ENCODE peak calls at places on chromosomes 13 and 19, in seven cellular contexts. Y is CD8-positive, alpha-beta memory T cell; E is foreskin keratinocyte; J is PC-9; P is cardiac muscle cell; V is GM23248; Z is PC-3. B is an unnamed sample.

GRCh38 chr19:12065100-12065538 is 588 bp downstream of the ZNF844 start:
- DNase-seq in Z (no peak), Y (peak), P (peak), J (peak), V (peak), E (no peak), B (peak)

GRCh38 chr19:12656899-12657571 is 9.5 kb downstream of the MAN2B1 start:
- DNase-seq in J (no peak), Z (no peak), Y (no peak), P (no peak), V (peak), E (no peak), B (no peak)

GRCh38 chr13:46143239-46143701 is 38.4 kb upstream of the CPB2 start:
- DNase-seq in J (no peak), Z (peak), E (no peak), Y (no peak), P (no peak), V (no peak), B (no peak)

GRCh38 chr19:34818270-34818669 is 45.3 kb upstream of the ZNF599 start:
- DNase-seq in Y (no peak), Z (no peak), V (no peak), J (no peak), P (no peak), E (no peak), B (no peak)

GRCh38 chr13:34657716-34658115 is 284.4 kb upstream of the NBEA start:
- DNase-seq in V (peak), J (no peak), Y (no peak), E (no peak), P (no peak), Z (peak), B (no peak)

GRCh38 chr19:45087531-45087930 is 5.4 kb upstream of the PPP1R37 start:
- DNase-seq in P (no peak), Y (peak), J (no peak), V (no peak), E (no peak), Z (no peak), B (peak)

GRCh38 chr13:109862627-109863026 is 76.2 kb upstream of the IRS2 start:
- DNase-seq in E (peak), V (peak), P (peak), Z (peak), Y (no peak), J (peak), B (no peak)

GRCh38 chr19:14979498-14980255 is at the start of gene SLC1A6:
- DNase-seq in P (no peak), Y (no peak), E (no peak), V (peak), Z (no peak), J (no peak), B (no peak)

GRCh38 chr19:47699360-47699917 is 13.8 kb upstream of the EHD2 start:
- DNase-seq in P (peak), Y (peak), J (no peak), Z (peak), V (peak), E (no peak), B (peak)

GRCh38 chr19:35704218-35704617 is at the start of gene ZBTB32:
- DNase-seq in V (peak), Z (no peak), P (peak), E (peak), Y (no peak), J (no peak), B (no peak)

GRCh38 chr19:46818812-46819211 is 30.4 kb upstream of the SLC1A5 start:
- DNase-seq in J (peak), Y (no peak), E (no peak), Z (peak), V (peak), P (peak), B (no peak)

GRCh38 chr13:27053902-27054595 is 117.6 kb downstream of the USP12 start:
- DNase-seq in E (peak), P (peak), J (peak), V (peak), Z (peak), Y (no peak), B (no peak)

GRCh38 chr13:47426126-47426849 is 529.4 kb upstream of the HTR2A start:
- DNase-seq in J (no peak), V (peak), Y (no peak), Z (peak), P (peak), E (peak), B (no peak)

GRCh38 chr19:8552810-8553209 is 24.4 kb downstream of the MYO1F start:
- DNase-seq in V (no peak), E (peak), Z (peak), Y (no peak), P (peak), J (no peak), B (no peak)

GRCh38 chr13:75359266-75359665 is 122.7 kb downstream of the TBC1D4 start:
- DNase-seq in Z (peak), P (peak), J (no peak), V (peak), E (peak), Y (no peak), B (no peak)

GRCh38 chr13:63184693-63185092 is 1769.0 kb upstream of the PCDH20 start:
- DNase-seq in P (peak), J (no peak), Y (no peak), V (peak), Z (peak), E (peak), B (no peak)

GRCh38 chr13:45658586-45659235 is 43.2 kb upstream of the ERICH6B start:
- DNase-seq in E (peak), Y (no peak), P (peak), V (peak), Z (peak), J (no peak), B (no peak)

GRCh38 chr19:5134683-5135082 is 165.8 kb downstream of the KDM4B start:
- DNase-seq in Y (no peak), V (no peak), E (no peak), Z (no peak), J (no peak), P (no peak), B (no peak)

GRCh38 chr13:46339035-46339666 is 47.9 kb downstream of the RUBCNL start:
- DNase-seq in E (peak), Y (no peak), V (peak), J (no peak), Z (peak), P (peak), B (no peak)

GRCh38 chr19:29851769-29852521 is 40.2 kb downstream of the CCNE1 start:
- DNase-seq in Y (no peak), E (no peak), P (no peak), J (no peak), V (no peak), Z (no peak), B (no peak)

GRCh38 chr19:56014765-56015164 is 28.2 kb downstream of the NLRP5 start:
- DNase-seq in Y (no peak), P (no peak), V (no peak), Z (no peak), J (no peak), E (no peak), B (no peak)

GRCh38 chr13:26247011-26247410 is 6.9 kb upstream of the CDK8 start:
- DNase-seq in E (no peak), V (no peak), J (no peak), P (no peak), Z (no peak), Y (no peak), B (no peak)

GRCh38 chr13:96032717-96033116 is 20.5 kb downstream of the UGGT2 start:
- DNase-seq in Z (no peak), E (no peak), P (no peak), Y (no peak), J (no peak), V (no peak), B (no peak)

GRCh38 chr19:40471111-40471510 is 4.3 kb downstream of the SPTBN4 start:
- DNase-seq in Z (no peak), V (no peak), J (no peak), P (no peak), Y (no peak), E (no peak), B (no peak)

GRCh38 chr13:111005364-111005763 is 90.5 kb upstream of the ANKRD10 start:
- DNase-seq in J (no peak), V (peak), P (no peak), Z (peak), Y (no peak), E (no peak), B (no peak)

GRCh38 chr13:105465251-105465650 is 1070.2 kb downstream of the EFNB2 start:
- DNase-seq in V (no peak), Z (no peak), Y (no peak), J (no peak), P (no peak), E (peak), B (no peak)

GRCh38 chr19:2050349-2050990 is 574 bp downstream of the MKNK2 start:
- DNase-seq in E (no peak), P (no peak), J (no peak), Z (no peak), V (peak), Y (no peak), B (no peak)

GRCh38 chr19:46579286-46579944 is 21.7 kb upstream of the CALM3 start:
- DNase-seq in P (peak), V (peak), Y (peak), J (no peak), Z (peak), E (no peak), B (peak)

GRCh38 chr19:55283548-55284393 is at the start of gene BRSK1:
- DNase-seq in P (peak), E (no peak), J (no peak), V (peak), Z (peak), Y (peak), B (peak)

GRCh38 chr13:36362251-36362650 is 16.1 kb upstream of the SPART start:
- DNase-seq in Z (peak), E (peak), J (peak), Y (no peak), P (peak), V (peak), B (no peak)

GRCh38 chr19:47075941-47076340 is 27.5 kb upstream of the TMEM160 start:
- DNase-seq in V (no peak), P (no peak), J (no peak), Y (no peak), Z (no peak), E (no peak), B (no peak)

GRCh38 chr19:1767464-1767933 is 14.2 kb downstream of the ONECUT3 start:
- DNase-seq in J (no peak), Y (peak), E (no peak), V (peak), Z (peak), P (peak), B (peak)

GRCh38 chr13:36887758-36888521 is 32.1 kb downstream of the SMAD9 start:
- DNase-seq in P (no peak), J (no peak), Y (no peak), Z (no peak), E (no peak), V (no peak), B (no peak)

GRCh38 chr19:10575011-10575716 is 6.4 kb upstream of the CDKN2D start:
- DNase-seq in P (no peak), E (no peak), Y (no peak), J (no peak), V (peak), Z (no peak), B (no peak)

GRCh38 chr13:91313103-91313502 is 34.4 kb upstream of the MIR17HG start:
- DNase-seq in P (peak), E (no peak), Y (peak), V (peak), J (no peak), Z (peak), B (no peak)

GRCh38 chr19:44735011-44735410 is 13.5 kb upstream of the BCL3 start:
- DNase-seq in E (peak), J (peak), Y (no peak), P (no peak), Z (peak), V (peak), B (no peak)

GRCh38 chr13:30698023-30698422 is 37.3 kb upstream of the ALOX5AP start:
- DNase-seq in P (peak), Z (no peak), J (no peak), Y (no peak), E (no peak), V (peak), B (no peak)
- H3K27ac ChIP-seq in P (no peak), Z (no peak), J (no peak), Y (no peak), E (no peak), V (peak), B (no peak)

GRCh38 chr13:49021953-49022352 is 46.2 kb downstream of the FNDC3A start:
- DNase-seq in V (no peak), Z (peak), P (no peak), J (no peak), E (no peak), Y (no peak), B (no peak)
- H3K27ac ChIP-seq in V (peak), Z (peak), P (no peak), J (no peak), E (no peak), Y (no peak), B (no peak)

GRCh38 chr19:13961826-13962737 is 9.8 kb downstream of the DCAF15 start:
- DNase-seq in Z (no peak), E (no peak), P (peak), J (no peak), Y (no peak), V (no peak), B (no peak)
- H3K27ac ChIP-seq in Z (no peak), E (no peak), P (no peak), J (no peak), Y (no peak), V (no peak), B (no peak)

GRCh38 chr13:28822161-28822560 is 2.0 kb downstream of the MTUS2 start:
- DNase-seq in J (no peak), E (no peak), V (no peak), Y (no peak), Z (no peak), P (no peak), B (no peak)

GRCh38 chr13:28819748-28820098 is 416 bp upstream of the MTUS2 start:
- DNase-seq in E (no peak), Z (peak), P (peak), V (peak), Y (peak), J (no peak), B (peak)

GRCh38 chr13:28819046-28819747 is 942 bp upstream of the MTUS2 start:
- DNase-seq in Y (no peak), Z (peak), V (peak), J (no peak), P (peak), E (peak), B (no peak)

GRCh38 chr13:28822801-28823200 is 2.7 kb downstream of the MTUS2 start:
- DNase-seq in P (no peak), E (no peak), Y (no peak), V (no peak), Z (no peak), J (no peak), B (no peak)

DNA sequence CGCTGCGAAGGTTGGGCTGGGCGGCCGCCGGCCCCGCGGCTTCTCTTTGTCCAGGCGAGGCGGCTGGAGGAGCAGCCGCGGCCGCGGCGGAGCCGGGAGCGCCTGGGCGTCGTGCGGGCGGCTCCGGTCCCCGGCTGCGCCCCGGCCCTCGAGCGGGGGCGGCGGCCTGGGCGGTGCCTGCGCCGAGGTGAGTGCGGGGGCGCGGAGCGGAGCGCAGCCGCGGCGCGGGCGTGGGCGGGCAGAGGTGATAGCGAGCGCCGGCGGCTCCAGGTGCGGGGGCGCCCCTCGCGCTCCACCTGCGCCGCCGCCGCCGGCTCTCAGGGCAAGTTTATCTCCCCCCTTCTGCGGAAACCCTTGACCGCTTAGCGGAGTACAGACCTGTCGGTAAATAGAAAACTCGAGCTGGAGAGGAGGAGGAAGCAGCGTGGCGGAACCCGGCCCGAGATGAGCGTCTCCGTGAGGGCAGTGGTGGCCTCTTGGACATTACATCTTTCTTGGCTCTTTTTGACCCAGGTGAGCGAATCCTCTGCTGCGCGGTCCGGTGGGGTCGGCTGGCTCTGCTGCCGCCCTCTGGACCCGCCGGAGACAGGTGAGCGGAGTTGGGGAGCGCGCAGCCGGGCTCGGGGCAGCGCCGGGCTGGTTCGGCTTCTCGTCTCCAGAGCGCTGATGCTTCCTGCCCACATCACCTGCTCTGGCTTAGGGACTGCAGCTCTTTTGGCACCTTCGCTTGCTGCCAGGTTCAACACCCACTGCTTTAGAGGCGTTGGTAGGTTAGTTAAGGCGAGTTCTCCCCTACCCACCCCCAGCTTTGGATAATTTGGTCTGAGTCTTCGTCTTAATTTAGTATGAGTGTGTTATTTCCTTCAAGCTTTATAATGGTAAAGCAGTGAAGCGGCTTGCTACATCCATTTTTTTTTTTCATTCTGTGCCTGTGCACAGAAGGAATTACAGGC is at the start of gene MTUS2:
- DNase-seq in P (no peak), Y (no peak), V (peak), E (peak), Z (no peak), J (no peak), B (no peak)
- H3K27ac ChIP-seq in P (no peak), Y (no peak), V (no peak), E (no peak), Z (no peak), J (no peak), B (no peak)

GRCh38 chr13:101111894-101112293 is 304.4 kb downstream of the NALCN start:
- DNase-seq in E (no peak), J (no peak), V (no peak), P (no peak), Y (no peak), Z (peak), B (no peak)

GRCh38 chr13:101115762-101116161 is 300.5 kb downstream of the NALCN start:
- DNase-seq in V (peak), E (peak), J (no peak), P (no peak), Y (no peak), Z (peak), B (no peak)

GRCh38 chr13:101121608-101122007 is 294.7 kb downstream of the NALCN start:
- DNase-seq in P (no peak), Y (no peak), V (no peak), Z (no peak), E (no peak), J (no peak), B (no peak)

GRCh38 chr13:101116381-101116780 is 299.9 kb downstream of the NALCN start:
- DNase-seq in Y (no peak), J (no peak), P (no peak), V (no peak), E (no peak), Z (no peak), B (no peak)

DNA sequence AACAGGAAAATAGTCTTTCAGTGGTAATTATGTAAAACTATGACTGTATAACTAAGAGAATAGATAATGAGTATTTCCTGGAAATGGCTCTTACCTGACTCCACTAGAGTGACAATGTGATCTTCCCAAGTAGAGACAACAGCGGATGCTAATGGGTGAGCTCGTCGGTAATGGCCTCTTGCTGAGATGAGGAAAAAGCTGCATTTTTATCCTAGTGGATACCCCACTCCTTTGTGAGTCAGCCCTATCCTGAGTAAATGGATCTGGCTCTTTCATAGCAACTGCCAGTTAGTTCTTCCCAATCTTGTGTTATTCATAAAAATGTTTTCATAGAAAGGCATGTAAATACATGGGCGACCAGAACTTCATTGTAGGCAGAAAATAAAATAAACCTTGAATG is 299.5 kb downstream of the NALCN start:
- DNase-seq in Y (no peak), V (no peak), E (no peak), J (no peak), P (no peak), Z (no peak), B (no peak)
- H3K27ac ChIP-seq in Y (no peak), V (no peak), E (no peak), J (no peak), P (no peak), Z (no peak), B (no peak)

GRCh38 chr19:42498387-42498786 is 29.9 kb downstream of the CEACAM1 start:
- DNase-seq in V (no peak), P (peak), J (no peak), Y (no peak), Z (no peak), E (no peak), B (no peak)
- H3K27ac ChIP-seq in V (no peak), P (no peak), J (no peak), Y (no peak), Z (no peak), E (no peak), B (no peak)

DNA sequence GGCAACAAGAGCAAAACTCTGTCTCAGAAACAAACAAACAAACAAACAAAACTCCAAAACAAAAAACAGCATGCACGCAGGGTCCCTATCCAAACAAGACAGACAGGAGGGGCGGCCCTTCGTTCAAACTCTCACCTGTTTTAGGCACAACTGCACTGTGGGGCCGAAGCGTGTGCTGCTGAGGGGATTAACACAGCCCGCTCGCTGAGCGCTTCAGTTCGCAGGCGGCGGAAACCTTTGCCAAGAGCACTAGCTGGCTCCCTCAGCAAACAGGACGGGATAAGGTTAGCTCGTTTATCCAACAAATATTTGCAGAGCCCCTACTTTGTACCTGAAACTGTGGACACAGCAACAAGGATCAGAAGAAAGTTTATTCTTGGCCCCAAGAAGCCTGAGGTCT is 1.6 kb upstream of the ADPRHL1 start:
- DNase-seq in Z (no peak), E (no peak), J (no peak), Y (no peak), P (no peak), V (no peak), B (no peak)
- H3K27ac ChIP-seq in Z (no peak), E (no peak), J (no peak), Y (no peak), P (peak), V (peak), B (no peak)

B was measured in CD8-positive, alpha-beta T cell.